ENCODE peak calls at places on chromosomes 4 and X, in seven cellular contexts. W is PC-3, E is endodermal cell, B is psoas muscle, F is stomach, Q is IMR-90, C is small intestine. U is an unnamed sample. For H3K4me1, the result is how much of the 10 kb centered on the place peaks cover.

GRCh38 chrX:23656684-23657083 is 10.6 kb upstream of the PRDX4 start:
- DNase-seq in W (peak), E (no peak), B (no peak), F (no peak), Q (peak), C (no peak), U (no peak)

GRCh38 chr4:152581536-152582160 is 45.8 kb upstream of the FBXW7 start:
- DNase-seq in W (no peak), E (peak), B (no peak), F (no peak), Q (no peak), C (peak), U (no peak)

GRCh38 chrX:69036674-69037573 is 128.3 kb downstream of the PJA1 start:
- DNase-seq in W (no peak), E (peak), B (no peak), F (no peak), Q (no peak), C (no peak), U (no peak)

GRCh38 chrX:104105863-104106262 is 6.5 kb upstream of the ZCCHC18 start:
- DNase-seq in W (no peak), E (no peak), B (no peak), F (no peak), Q (no peak), C (no peak), U (no peak)

GRCh38 chr4:46698891-46699290 is 210.2 kb downstream of the COX7B2 start:
- DNase-seq in W (no peak), E (no peak), B (no peak), F (no peak), Q (no peak), C (no peak), U (no peak)

GRCh38 chr4:80253510-80253909 is 13.0 kb upstream of the FGF5 start:
- DNase-seq in W (no peak), E (peak), B (no peak), F (no peak), Q (no peak), C (no peak), U (no peak)

GRCh38 chr4:36341936-36342335 is 60.5 kb downstream of the DTHD1 start:
- DNase-seq in W (no peak), E (no peak), B (no peak), F (no peak), Q (no peak), C (no peak), U (no peak)

GRCh38 chrX:118219866-118220265 is 103.3 kb upstream of the KLHL13 start:
- DNase-seq in W (no peak), E (no peak), B (no peak), F (no peak), Q (no peak), C (no peak), U (no peak)

GRCh38 chrX:104193485-104193884 is 27.2 kb downstream of the FAM199X start:
- DNase-seq in W (no peak), E (no peak), B (no peak), F (no peak), Q (peak), C (no peak), U (peak)

GRCh38 chrX:20066968-20067708 is 49.6 kb downstream of the MAP7D2 start:
- DNase-seq in W (peak), E (no peak), B (no peak), F (no peak), Q (peak), C (peak), U (peak)

GRCh38 chr4:55980725-55981124 is 32.0 kb downstream of the CEP135 start:
- DNase-seq in W (no peak), E (no peak), B (no peak), F (no peak), Q (no peak), C (no peak), U (no peak)

GRCh38 chr4:128776794-128777216 is 32.7 kb upstream of the JADE1 start:
- DNase-seq in W (peak), E (no peak), B (no peak), F (peak), Q (peak), C (no peak), U (peak)

GRCh38 chrX:154918060-154918483 is 31.9 kb downstream of the F8A1 start:
- DNase-seq in W (peak), E (peak), B (peak), F (peak), Q (peak), C (peak), U (peak)

GRCh38 chr4:39975488-39976089 is 2.1 kb downstream of the PDS5A start:
- DNase-seq in W (peak), E (no peak), B (no peak), F (no peak), Q (peak), C (no peak), U (no peak)

GRCh38 chr4:48553720-48554119 is 63.7 kb downstream of the ZAR1 start:
- DNase-seq in W (no peak), E (no peak), B (no peak), F (no peak), Q (no peak), C (no peak), U (no peak)

GRCh38 chr4:82694892-82695291 is 103.7 kb downstream of the SCD5 start:
- DNase-seq in W (no peak), E (no peak), B (no peak), F (no peak), Q (no peak), C (no peak), U (no peak)

GRCh38 chr4:176066757-176067156 is 1.1 kb downstream of the WDR17 start:
- DNase-seq in W (no peak), E (no peak), B (no peak), F (no peak), Q (no peak), C (no peak), U (no peak)

GRCh38 chr4:54566608-54567007 is 91.1 kb upstream of the KIT start:
- DNase-seq in W (no peak), E (peak), B (no peak), F (no peak), Q (no peak), C (peak), U (no peak)

GRCh38 chr4:52507774-52508173 is 151.3 kb downstream of the USP46 start:
- DNase-seq in W (no peak), E (no peak), B (no peak), F (no peak), Q (no peak), C (no peak), U (no peak)

GRCh38 chr4:79576480-79576803 is 168.4 kb upstream of the GK2 start:
- DNase-seq in W (peak), E (no peak), B (no peak), F (no peak), Q (peak), C (peak), U (no peak)

GRCh38 chr4:17544205-17544604 is 29.2 kb downstream of the CLRN2 start:
- DNase-seq in W (peak), E (peak), B (no peak), F (no peak), Q (no peak), C (peak), U (no peak)

GRCh38 chr4:55445921-55446577 is 50.3 kb downstream of the TMEM165 start:
- DNase-seq in W (peak), E (no peak), B (no peak), F (no peak), Q (peak), C (no peak), U (peak)

GRCh38 chrX:55716937-55717336 is 612 bp upstream of the RRAGB start:
- DNase-seq in W (no peak), E (no peak), B (no peak), F (no peak), Q (no peak), C (no peak), U (no peak)

GRCh38 chr4:39469429-39470077 is 10.7 kb downstream of the LIAS start:
- DNase-seq in W (peak), E (peak), B (no peak), F (no peak), Q (peak), C (peak), U (peak)

GRCh38 chr4:133146574-133147198 is 2.4 kb upstream of the PCDH10 start:
- DNase-seq in W (peak), E (peak), B (peak), F (no peak), Q (peak), C (peak), U (no peak)

GRCh38 chrX:40132751-40133150 is 35.0 kb upstream of the BCOR start:
- DNase-seq in W (peak), E (no peak), B (peak), F (peak), Q (peak), C (peak), U (peak)

GRCh38 chr4:60805500-60806313 is 394.4 kb upstream of the ADGRL3 start:
- DNase-seq in W (peak), E (peak), B (no peak), F (no peak), Q (peak), C (peak), U (peak)

GRCh38 chrX:7690842-7691241 is 152.1 kb upstream of the VCX start:
- DNase-seq in W (no peak), E (peak), B (no peak), F (no peak), Q (no peak), C (no peak), U (no peak)

GRCh38 chrX:97876697-97877407 is 993.1 kb downstream of the RPA4 start:
- DNase-seq in W (peak), E (no peak), B (no peak), F (no peak), Q (no peak), C (no peak), U (no peak)

DNA sequence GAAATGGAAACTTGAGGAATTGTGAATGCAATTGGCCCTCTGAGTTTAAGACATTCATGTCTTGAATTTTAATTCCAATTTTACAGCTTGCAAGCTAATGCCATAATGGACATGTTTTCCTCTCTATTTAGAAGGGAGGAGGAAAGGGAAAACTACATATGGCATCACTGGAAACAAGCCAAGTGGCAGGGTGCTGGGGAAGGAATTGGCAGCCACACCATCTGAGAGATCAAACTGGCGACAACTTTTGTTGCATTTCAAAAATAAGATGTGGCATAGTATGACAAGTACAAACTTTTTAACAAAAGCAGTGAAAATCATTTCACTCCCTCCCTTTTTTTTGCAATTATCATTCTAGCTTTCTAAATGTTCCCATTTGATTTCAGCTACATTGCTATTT is 615.6 kb downstream of the CENPC start:
- DNase-seq in W (no peak), E (no peak), B (no peak), F (no peak), Q (no peak), C (no peak), U (no peak)
- H3K4me1 ChIP-seq in W (under half), E (under half), B (under half), F (under half), Q (under half), C (under half), U (under half)

DNA sequence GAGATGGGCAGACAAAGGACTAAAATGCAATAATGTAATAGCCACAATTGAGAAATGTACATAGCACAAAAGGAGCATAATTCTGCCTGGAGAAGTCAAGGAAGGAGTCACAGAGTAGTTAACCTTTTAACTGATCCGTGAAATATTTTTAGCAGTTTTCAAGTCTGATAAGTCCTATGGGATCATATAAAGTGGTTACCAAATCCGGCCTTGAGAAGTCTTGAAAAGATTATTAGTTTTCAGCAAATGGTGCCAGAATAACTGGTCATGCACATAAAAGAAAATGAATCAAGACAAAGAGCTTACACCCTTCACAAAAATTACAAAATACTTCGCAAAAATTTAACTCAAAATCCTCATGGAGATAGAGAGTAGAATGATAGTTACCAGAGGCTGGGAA is 788.7 kb upstream of the AMOT start:
- DNase-seq in W (no peak), E (no peak), B (no peak), F (no peak), Q (no peak), C (no peak), U (no peak)
- H3K27ac ChIP-seq in W (no peak), E (no peak), B (no peak), F (no peak), Q (no peak), C (no peak), U (no peak)

GRCh38 chr4:184402239-184402638 is 72.1 kb downstream of the IRF2 start:
- DNase-seq in W (no peak), E (no peak), B (no peak), F (no peak), Q (no peak), C (no peak), U (no peak)

GRCh38 chr4:184402740-184403383 is 71.5 kb downstream of the IRF2 start:
- DNase-seq in W (no peak), E (no peak), B (no peak), F (no peak), Q (no peak), C (no peak), U (no peak)

GRCh38 chr4:184403384-184403781 is 71.0 kb downstream of the IRF2 start:
- DNase-seq in W (no peak), E (no peak), B (no peak), F (no peak), Q (peak), C (no peak), U (peak)

GRCh38 chr4:184401397-184402171 is 72.8 kb downstream of the IRF2 start:
- DNase-seq in W (no peak), E (peak), B (no peak), F (no peak), Q (no peak), C (no peak), U (no peak)

GRCh38 chr4:184404047-184404446 is 70.3 kb downstream of the IRF2 start:
- DNase-seq in W (no peak), E (no peak), B (no peak), F (no peak), Q (no peak), C (no peak), U (no peak)
- H3K4me1 ChIP-seq in W (under half), E (under half), B (under half), F (half or more), Q (under half), C (under half), U (under half)

GRCh38 chr4:88738714-88739366 is 41.2 kb upstream of the NAP1L5 start:
- DNase-seq in W (no peak), E (peak), B (no peak), F (no peak), Q (peak), C (no peak), U (no peak)
- H3K27ac ChIP-seq in W (no peak), E (no peak), B (peak), F (peak), Q (no peak), C (peak), U (no peak)

GRCh38 chr4:183702492-183702891 is 43.4 kb downstream of the TRAPPC11 start:
- DNase-seq in W (no peak), E (no peak), B (no peak), F (no peak), Q (no peak), C (no peak), U (no peak)

GRCh38 chr4:183700407-183700806 is 41.3 kb downstream of the TRAPPC11 start:
- DNase-seq in W (peak), E (no peak), B (no peak), F (no peak), Q (no peak), C (no peak), U (no peak)

GRCh38 chr4:183698909-183699308 is 39.8 kb downstream of the TRAPPC11 start:
- DNase-seq in W (no peak), E (no peak), B (no peak), F (no peak), Q (no peak), C (no peak), U (no peak)
- H3K4me1 ChIP-seq in W (under half), E (under half), B (under half), F (under half), Q (under half), C (under half), U (under half)

GRCh38 chrX:45768666-45769065 is 568.0 kb upstream of the DIPK2B start:
- DNase-seq in W (no peak), E (no peak), B (no peak), F (no peak), Q (no peak), C (no peak), U (no peak)
- H3K27ac ChIP-seq in W (peak), E (no peak), B (peak), F (peak), Q (peak), C (no peak), U (peak)

GRCh38 chr4:2865381-2865780 is 21.7 kb downstream of the ADD1 start:
- DNase-seq in W (no peak), E (no peak), B (no peak), F (no peak), Q (no peak), C (no peak), U (no peak)
- H3K4me1 ChIP-seq in W (under half), E (under half), B (half or more), F (half or more), Q (under half), C (under half), U (under half)

GRCh38 chr4:95850161-95850560 is 10.3 kb downstream of the PDHA2 start:
- DNase-seq in W (no peak), E (no peak), B (no peak), F (no peak), Q (no peak), C (no peak), U (no peak)
- H3K27ac ChIP-seq in W (no peak), E (no peak), B (no peak), F (no peak), Q (no peak), C (no peak), U (no peak)

GRCh38 chr4:5921981-5922380 is 29.1 kb upstream of the CRMP1 start:
- DNase-seq in W (no peak), E (peak), B (no peak), F (no peak), Q (no peak), C (no peak), U (no peak)
- H3K4me1 ChIP-seq in W (under half), E (under half), B (under half), F (under half), Q (under half), C (under half), U (under half)

GRCh38 chrX:650274-650673 is 19.7 kb downstream of the SHOX start:
- DNase-seq in W (no peak), E (peak), B (no peak), F (no peak), Q (no peak), C (no peak), U (no peak)
- H3K27ac ChIP-seq in W (no peak), E (no peak), B (no peak), F (no peak), Q (no peak), C (no peak), U (no peak)

U was measured in foreskin keratinocyte.